ENCODE peak calls at places on chromosomes 4 and X, in nine cellular contexts. One of them, this sample, is unnamed.
A peak's percentile ranks its signal among the peaks of the same experiment; 100 is the strongest.

GRCh38 chrX:94051926-94052325 is 377.9 kb downstream of the FAM133A start:
- DNase-seq in heart right ventricle: no peak
- DNase-seq in PC-3: no peak
- DNase-seq in body of pancreas: no peak
- DNase-seq in A549: no peak
- DNase-seq in upper lobe of left lung: no peak
- DNase-seq in stomach: no peak
- DNase-seq in psoas muscle: no peak
- DNase-seq in HCT116: no peak
- DNase-seq in this sample: no peak

GRCh38 chr4:33453436-33453835 is 2733.3 kb downstream of the PCDH7 start:
- DNase-seq in body of pancreas: no peak
- DNase-seq in upper lobe of left lung: no peak
- DNase-seq in psoas muscle: no peak
- DNase-seq in stomach: no peak
- DNase-seq in PC-3: no peak
- DNase-seq in HCT116: no peak
- DNase-seq in heart right ventricle: no peak
- DNase-seq in A549: no peak
- DNase-seq in this sample: no peak

GRCh38 chr4:37157403-37158167 is 87.0 kb upstream of the NWD2 start:
- DNase-seq in heart right ventricle: no peak
- DNase-seq in HCT116: no peak
- DNase-seq in psoas muscle: no peak
- DNase-seq in body of pancreas: no peak
- DNase-seq in stomach: no peak
- DNase-seq in PC-3: no peak
- DNase-seq in upper lobe of left lung: no peak
- DNase-seq in A549: no peak
- DNase-seq in this sample: no peak

GRCh38 chr4:1510931-1511330 is 104.7 kb upstream of the NKX1-1 start:
- DNase-seq in HCT116: no peak
- DNase-seq in heart right ventricle: no peak
- DNase-seq in psoas muscle: peak; percentile 0
- DNase-seq in stomach: no peak
- DNase-seq in upper lobe of left lung: peak; percentile 56
- DNase-seq in A549: no peak
- DNase-seq in PC-3: no peak
- DNase-seq in body of pancreas: no peak
- DNase-seq in this sample: peak; percentile 32

GRCh38 chr4:107834241-107834856 is 9.6 kb downstream of the SGMS2 start:
- DNase-seq in HCT116: no peak
- DNase-seq in body of pancreas: no peak
- DNase-seq in upper lobe of left lung: no peak
- DNase-seq in psoas muscle: no peak
- DNase-seq in A549: no peak
- DNase-seq in PC-3: peak; percentile 27
- DNase-seq in stomach: no peak
- DNase-seq in heart right ventricle: no peak
- DNase-seq in this sample: no peak

GRCh38 chrX:107168259-107168658 is 38.0 kb downstream of the NUP62CL start:
- DNase-seq in upper lobe of left lung: no peak
- DNase-seq in stomach: no peak
- DNase-seq in psoas muscle: no peak
- DNase-seq in PC-3: no peak
- DNase-seq in body of pancreas: no peak
- DNase-seq in A549: no peak
- DNase-seq in heart right ventricle: no peak
- DNase-seq in HCT116: no peak
- DNase-seq in this sample: no peak

GRCh38 chr4:801436-802124 is 24.3 kb downstream of the CPLX1 start:
- DNase-seq in body of pancreas: no peak
- DNase-seq in psoas muscle: no peak
- DNase-seq in HCT116: no peak
- DNase-seq in upper lobe of left lung: no peak
- DNase-seq in stomach: no peak
- DNase-seq in heart right ventricle: no peak
- DNase-seq in A549: no peak
- DNase-seq in PC-3: no peak
- DNase-seq in this sample: peak; percentile 8

GRCh38 chrX:107825698-107826285 is at the start of gene MID2:
- DNase-seq in psoas muscle: peak; percentile 54
- DNase-seq in A549: peak; percentile 46
- DNase-seq in body of pancreas: peak; percentile 66
- DNase-seq in HCT116: peak; percentile 29
- DNase-seq in stomach: peak; percentile 67
- DNase-seq in heart right ventricle: peak; percentile 40
- DNase-seq in upper lobe of left lung: peak; percentile 72
- DNase-seq in PC-3: peak; percentile 81
- DNase-seq in this sample: peak; percentile 76

GRCh38 chr4:47075919-47076318 is 44.6 kb downstream of the GABRB1 start:
- DNase-seq in upper lobe of left lung: no peak
- DNase-seq in body of pancreas: no peak
- DNase-seq in stomach: no peak
- DNase-seq in PC-3: no peak
- DNase-seq in A549: no peak
- DNase-seq in psoas muscle: no peak
- DNase-seq in heart right ventricle: no peak
- DNase-seq in HCT116: no peak
- DNase-seq in this sample: no peak

GRCh38 chr4:121728066-121728465 is 31.3 kb upstream of the ANXA5 start:
- DNase-seq in stomach: no peak
- DNase-seq in HCT116: no peak
- DNase-seq in upper lobe of left lung: no peak
- DNase-seq in psoas muscle: peak; percentile 13
- DNase-seq in A549: peak; percentile 17
- DNase-seq in heart right ventricle: no peak
- DNase-seq in body of pancreas: no peak
- DNase-seq in PC-3: peak; percentile 89
- DNase-seq in this sample: no peak

GRCh38 chr4:81052119-81053068 is 21.9 kb downstream of the BMP3 start:
- DNase-seq in psoas muscle: peak; percentile 33
- DNase-seq in upper lobe of left lung: no peak
- DNase-seq in PC-3: peak; percentile 74
- DNase-seq in stomach: peak; percentile 52
- DNase-seq in heart right ventricle: peak; percentile 28
- DNase-seq in A549: no peak
- DNase-seq in HCT116: peak; percentile 59
- DNase-seq in body of pancreas: peak; percentile 59
- DNase-seq in this sample: peak; percentile 63

GRCh38 chr4:120198411-120198810 is 131.8 kb upstream of the MAD2L1 start:
- DNase-seq in stomach: no peak
- DNase-seq in PC-3: no peak
- DNase-seq in psoas muscle: no peak
- DNase-seq in HCT116: no peak
- DNase-seq in upper lobe of left lung: no peak
- DNase-seq in heart right ventricle: no peak
- DNase-seq in body of pancreas: no peak
- DNase-seq in A549: no peak
- DNase-seq in this sample: no peak

GRCh38 chr4:155667538-155668511 is 1.2 kb downstream of the GUCY1A1 start:
- DNase-seq in body of pancreas: peak; percentile 36
- DNase-seq in stomach: no peak
- DNase-seq in A549: no peak
- DNase-seq in upper lobe of left lung: peak; percentile 91
- DNase-seq in heart right ventricle: peak; percentile 33
- DNase-seq in HCT116: no peak
- DNase-seq in psoas muscle: peak; percentile 32
- DNase-seq in PC-3: peak; percentile 45
- DNase-seq in this sample: peak; percentile 61

GRCh38 chr4:108834167-108834566 is 71.3 kb upstream of the ETNPPL start:
- DNase-seq in A549: no peak
- DNase-seq in PC-3: peak; percentile 9
- DNase-seq in psoas muscle: no peak
- DNase-seq in upper lobe of left lung: no peak
- DNase-seq in HCT116: no peak
- DNase-seq in stomach: no peak
- DNase-seq in heart right ventricle: no peak
- DNase-seq in body of pancreas: no peak
- DNase-seq in this sample: no peak

GRCh38 chr4:73131281-73131680 is 61.8 kb upstream of the COX18 start:
- DNase-seq in psoas muscle: no peak
- DNase-seq in body of pancreas: no peak
- DNase-seq in upper lobe of left lung: no peak
- DNase-seq in HCT116: no peak
- DNase-seq in A549: no peak
- DNase-seq in heart right ventricle: no peak
- DNase-seq in PC-3: no peak
- DNase-seq in stomach: no peak
- DNase-seq in this sample: no peak

GRCh38 chrX:66677430-66677829 is 38.6 kb upstream of the EDA2R start:
- DNase-seq in PC-3: no peak
- DNase-seq in HCT116: no peak
- DNase-seq in body of pancreas: no peak
- DNase-seq in heart right ventricle: no peak
- DNase-seq in A549: no peak
- DNase-seq in upper lobe of left lung: no peak
- DNase-seq in stomach: no peak
- DNase-seq in psoas muscle: no peak
- DNase-seq in this sample: no peak

GRCh38 chrX:23904096-23904495 is 3.6 kb downstream of the APOO start:
- DNase-seq in A549: no peak
- DNase-seq in upper lobe of left lung: no peak
- DNase-seq in PC-3: peak; percentile 21
- DNase-seq in HCT116: no peak
- DNase-seq in stomach: no peak
- DNase-seq in heart right ventricle: no peak
- DNase-seq in psoas muscle: no peak
- DNase-seq in body of pancreas: no peak
- DNase-seq in this sample: no peak

GRCh38 chrX:25196221-25196620 is 180.5 kb upstream of the ARX start:
- DNase-seq in psoas muscle: no peak
- DNase-seq in PC-3: no peak
- DNase-seq in HCT116: no peak
- DNase-seq in body of pancreas: no peak
- DNase-seq in upper lobe of left lung: no peak
- DNase-seq in heart right ventricle: no peak
- DNase-seq in A549: no peak
- DNase-seq in stomach: no peak
- DNase-seq in this sample: no peak
- H3K4me3 ChIP-seq in psoas muscle: no peak overlapping the region
- H3K4me3 ChIP-seq in PC-3: no peak overlapping the region
- H3K4me3 ChIP-seq in HCT116: no peak overlapping the region
- H3K4me3 ChIP-seq in body of pancreas: no peak overlapping the region
- H3K4me3 ChIP-seq in upper lobe of left lung: no peak overlapping the region
- H3K4me3 ChIP-seq in heart right ventricle: no peak overlapping the region
- H3K4me3 ChIP-seq in A549: no peak overlapping the region
- H3K4me3 ChIP-seq in stomach: no peak overlapping the region
- H3K4me3 ChIP-seq in this sample: no peak overlapping the region

GRCh38 chr4:79763486-79764075 is 309.4 kb downstream of the ANTXR2 start:
- DNase-seq in upper lobe of left lung: no peak
- DNase-seq in body of pancreas: no peak
- DNase-seq in stomach: no peak
- DNase-seq in HCT116: no peak
- DNase-seq in A549: no peak
- DNase-seq in PC-3: no peak
- DNase-seq in psoas muscle: no peak
- DNase-seq in heart right ventricle: no peak
- DNase-seq in this sample: no peak
- TF ChIP-seq CTCF in upper lobe of left lung: no peak
- TF ChIP-seq CTCF in body of pancreas: no peak
- TF ChIP-seq CTCF in stomach: no peak
- TF ChIP-seq CTCF in HCT116: peak; percentile 29
- TF ChIP-seq CTCF in A549: no peak
- TF ChIP-seq CTCF in PC-3: no peak
- TF ChIP-seq CTCF in psoas muscle: no peak
- TF ChIP-seq CTCF in heart right ventricle: no peak
- TF ChIP-seq CTCF in this sample: no peak

GRCh38 chr4:76703123-76703490 is 194.8 kb downstream of the SOWAHB start:
- DNase-seq in upper lobe of left lung: no peak
- DNase-seq in HCT116: peak; percentile 28
- DNase-seq in stomach: no peak
- DNase-seq in body of pancreas: no peak
- DNase-seq in A549: no peak
- DNase-seq in psoas muscle: no peak
- DNase-seq in PC-3: peak; percentile 85
- DNase-seq in heart right ventricle: no peak
- DNase-seq in this sample: no peak

GRCh38 chr4:76704133-76704881 is 193.6 kb downstream of the SOWAHB start:
- DNase-seq in stomach: peak; percentile 70
- DNase-seq in body of pancreas: peak; percentile 56
- DNase-seq in A549: no peak
- DNase-seq in psoas muscle: no peak
- DNase-seq in PC-3: peak; percentile 88
- DNase-seq in upper lobe of left lung: no peak
- DNase-seq in HCT116: peak; percentile 68
- DNase-seq in heart right ventricle: no peak
- DNase-seq in this sample: peak; percentile 66

GRCh38 chr4:76703676-76704075 is 194.3 kb downstream of the SOWAHB start:
- DNase-seq in PC-3: peak; percentile 40
- DNase-seq in heart right ventricle: no peak
- DNase-seq in body of pancreas: no peak
- DNase-seq in stomach: no peak
- DNase-seq in HCT116: peak; percentile 19
- DNase-seq in upper lobe of left lung: no peak
- DNase-seq in A549: no peak
- DNase-seq in psoas muscle: no peak
- DNase-seq in this sample: no peak

GRCh38 chr4:76699911-76700310 is 198.0 kb downstream of the SOWAHB start:
- DNase-seq in stomach: no peak
- DNase-seq in HCT116: no peak
- DNase-seq in psoas muscle: no peak
- DNase-seq in upper lobe of left lung: no peak
- DNase-seq in heart right ventricle: no peak
- DNase-seq in PC-3: no peak
- DNase-seq in body of pancreas: no peak
- DNase-seq in A549: no peak
- DNase-seq in this sample: no peak

DNA sequence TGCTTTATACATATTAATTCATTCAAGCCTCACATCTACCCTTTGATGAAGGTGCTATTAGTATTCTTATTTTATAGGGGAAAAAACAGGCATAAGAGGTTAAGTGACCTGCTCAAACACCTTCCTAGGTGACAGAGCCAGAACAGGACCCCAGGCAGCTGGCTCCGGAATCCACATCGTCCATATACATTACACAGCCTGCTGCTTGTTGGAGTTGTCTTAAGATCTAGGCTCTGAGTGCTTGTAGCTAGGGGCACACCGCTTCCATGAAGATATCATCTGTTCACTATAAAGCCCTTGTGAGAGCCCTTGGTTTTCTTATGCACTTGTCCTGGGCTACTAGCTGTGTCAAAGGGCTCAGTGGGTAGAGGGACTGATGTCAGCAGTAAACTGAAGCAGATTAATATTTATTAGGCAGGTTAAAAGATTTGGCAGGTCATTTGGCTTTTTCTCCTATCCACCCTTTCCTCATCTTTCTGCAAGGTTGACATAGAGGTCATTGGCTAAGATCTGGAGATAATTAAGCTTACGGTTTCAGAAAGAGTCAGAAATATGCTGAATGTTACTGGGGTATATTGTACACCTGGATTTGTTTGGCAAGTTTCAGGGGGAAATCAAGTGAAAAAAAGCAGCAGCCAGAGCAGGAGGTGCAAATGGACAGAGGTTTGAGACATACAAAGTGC is 195.4 kb downstream of the SOWAHB start:
- DNase-seq in PC-3: no peak
- DNase-seq in A549: no peak
- DNase-seq in psoas muscle: no peak
- DNase-seq in upper lobe of left lung: no peak
- DNase-seq in stomach: no peak
- DNase-seq in body of pancreas: no peak
- DNase-seq in heart right ventricle: no peak
- DNase-seq in HCT116: no peak
- DNase-seq in this sample: no peak
- H3K4me1 ChIP-seq in PC-3: peaks cover 61% of the 10 kb centered on the region
- H3K4me1 ChIP-seq in A549: peaks cover 72% of the 10 kb centered on the region
- H3K4me1 ChIP-seq in psoas muscle: no peaks in the 10 kb centered on the region
- H3K4me1 ChIP-seq in upper lobe of left lung: peaks cover 16% of the 10 kb centered on the region
- H3K4me1 ChIP-seq in stomach: peaks cover 62% of the 10 kb centered on the region
- H3K4me1 ChIP-seq in body of pancreas: peaks cover 38% of the 10 kb centered on the region
- H3K4me1 ChIP-seq in heart right ventricle: peaks cover 26% of the 10 kb centered on the region
- H3K4me1 ChIP-seq in HCT116: peaks cover 53% of the 10 kb centered on the region
- H3K4me1 ChIP-seq in this sample: peaks cover 29% of the 10 kb centered on the region

GRCh38 chr4:94525993-94526740 is 74.4 kb downstream of the PDLIM5 start:
- DNase-seq in psoas muscle: no peak
- DNase-seq in body of pancreas: no peak
- DNase-seq in PC-3: no peak
- DNase-seq in HCT116: no peak
- DNase-seq in stomach: no peak
- DNase-seq in upper lobe of left lung: no peak
- DNase-seq in A549: no peak
- DNase-seq in heart right ventricle: no peak
- DNase-seq in this sample: no peak
- H3K4me3 ChIP-seq in psoas muscle: peak overlapping the region; percentile 4
- H3K4me3 ChIP-seq in body of pancreas: no peak overlapping the region
- H3K4me3 ChIP-seq in PC-3: no peak overlapping the region
- H3K4me3 ChIP-seq in HCT116: no peak overlapping the region
- H3K4me3 ChIP-seq in stomach: no peak overlapping the region
- H3K4me3 ChIP-seq in upper lobe of left lung: no peak overlapping the region
- H3K4me3 ChIP-seq in A549: no peak overlapping the region
- H3K4me3 ChIP-seq in heart right ventricle: no peak overlapping the region
- H3K4me3 ChIP-seq in this sample: no peak overlapping the region

This sample was measured in lower lobe of right lung.